ENCODE peak calls at places on chromosomes 4 and X, in four cellular contexts. Y, K, G and B are unnamed samples.

GRCh38 chrX:115260330-115260729 is 26.4 kb upstream of the LRCH2 start:
- DNase-seq in G (no peak), Y (peak), K (no peak), B (no peak)

GRCh38 chr4:146051724-146052396 is 113.2 kb upstream of the ZNF827 start:
- DNase-seq in Y (peak), G (no peak), K (no peak), B (no peak)

GRCh38 chrX:24145340-24146186 is 4.0 kb upstream of the ZFX start:
- DNase-seq in K (peak), Y (peak), G (no peak), B (no peak)

GRCh38 chr4:101123231-101123630 is 224.1 kb downstream of the PPP3CA start:
- DNase-seq in G (no peak), Y (no peak), K (no peak), B (no peak)

GRCh38 chr4:85499573-85499972 is 24.6 kb downstream of the ARHGAP24 start:
- DNase-seq in G (no peak), Y (no peak), K (no peak), B (no peak)

GRCh38 chr4:101761405-101761804 is 29.1 kb upstream of the BANK1 start:
- DNase-seq in G (no peak), Y (no peak), K (no peak), B (no peak)

GRCh38 chr4:124526760-124527159 is 185.8 kb downstream of the ANKRD50 start:
- DNase-seq in Y (peak), K (no peak), G (no peak), B (no peak)

GRCh38 chrX:9862525-9862924 is 76.3 kb downstream of the SHROOM2 start:
- DNase-seq in K (peak), Y (no peak), G (no peak), B (no peak)

GRCh38 chr4:1250527-1250812 is 1.5 kb upstream of the CTBP1 start:
- DNase-seq in Y (no peak), G (no peak), K (no peak), B (no peak)

GRCh38 chrX:44904542-44905115 is 31.6 kb downstream of the KDM6A start:
- DNase-seq in Y (no peak), G (no peak), K (no peak), B (no peak)

GRCh38 chr4:141971854-141972253 is 335.5 kb downstream of the IL15 start:
- DNase-seq in Y (no peak), G (no peak), K (no peak), B (no peak)

GRCh38 chr4:55611358-55612059 is 19.5 kb upstream of the PDCL2 start:
- DNase-seq in K (no peak), G (no peak), Y (no peak), B (no peak)

GRCh38 chr4:164212714-164213113 is 541.2 kb upstream of the SMIM31 start:
- DNase-seq in K (no peak), Y (no peak), G (no peak), B (no peak)

GRCh38 chr4:76435689-76436176 is 704 bp downstream of the SHROOM3 start:
- DNase-seq in Y (no peak), G (no peak), K (no peak), B (no peak)

GRCh38 chr4:60805500-60806313 is 394.4 kb upstream of the ADGRL3 start:
- DNase-seq in K (peak), G (peak), Y (peak), B (peak)

GRCh38 chr4:57490520-57490919 is 380.3 kb upstream of the IGFBP7 start:
- DNase-seq in G (no peak), Y (no peak), K (peak), B (no peak)

GRCh38 chr4:140595065-140595464 is 26.3 kb upstream of the UCP1 start:
- DNase-seq in G (peak), K (peak), Y (peak), B (peak)
- TF ChIP-seq CTCF in G (peak), K (peak), Y (peak), B (peak)

GRCh38 chr4:73855406-73855805 is 2.3 kb downstream of the PF4V1 start:
- DNase-seq in Y (no peak), K (no peak), G (no peak), B (no peak)

GRCh38 chr4:73851293-73851692 is 1.8 kb upstream of the PF4V1 start:
- DNase-seq in K (no peak), G (no peak), Y (no peak), B (no peak)

GRCh38 chr4:73853718-73854473 is 800 bp downstream of the PF4V1 start:
- DNase-seq in Y (no peak), K (no peak), G (no peak), B (no peak)

GRCh38 chr4:73852771-73853170 is 325 bp upstream of the PF4V1 start:
- DNase-seq in G (no peak), Y (no peak), K (no peak), B (no peak)

GRCh38 chr4:73853246-73853704 is at the start of gene PF4V1:
- DNase-seq in K (no peak), G (no peak), Y (no peak), B (no peak)
- TF ChIP-seq CTCF in K (no peak), G (no peak), Y (no peak), B (no peak)

DNA sequence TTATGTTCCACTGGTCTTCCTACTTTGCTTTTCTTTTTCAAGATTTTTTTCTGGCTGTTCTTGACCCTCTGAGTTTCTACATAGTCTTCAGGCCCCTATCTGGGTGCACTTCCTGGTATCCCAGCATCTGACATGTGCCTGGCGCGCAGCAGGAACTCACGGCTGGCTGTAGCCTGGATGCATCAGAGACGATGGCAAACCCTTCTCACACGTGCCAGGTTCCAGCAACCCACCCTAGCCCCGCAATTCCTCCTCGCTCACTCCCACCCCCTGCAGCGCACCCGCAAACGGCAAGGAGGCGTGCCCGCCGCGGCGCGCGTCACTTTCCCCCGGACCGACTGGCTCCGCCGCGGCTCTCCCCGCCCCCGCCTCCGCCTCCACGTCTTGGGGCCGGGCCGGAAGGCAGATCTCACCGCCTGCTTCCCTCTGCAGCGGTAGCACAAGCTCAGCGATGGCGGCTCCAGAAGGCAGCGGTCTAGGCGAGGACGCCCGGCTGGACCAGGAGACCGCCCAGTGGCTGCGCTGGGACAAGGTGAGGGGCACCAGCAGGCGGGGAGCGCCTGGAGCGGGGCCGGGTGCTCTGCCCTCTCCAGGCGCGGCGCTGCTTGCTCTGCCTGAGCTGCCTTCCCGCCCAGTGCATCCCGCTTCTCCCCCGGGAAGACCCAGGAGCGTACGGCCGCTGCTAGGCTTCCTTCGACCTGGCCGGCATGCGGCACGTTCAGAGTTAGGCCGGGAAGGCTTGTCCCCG is at the start of gene PGM2:
- DNase-seq in G (peak), Y (peak), K (peak), B (peak)
- TF ChIP-seq CTCF in G (peak), Y (peak), K (no peak), B (no peak)

GRCh38 chr4:81617569-81617968 is 145.9 kb upstream of the RASGEF1B start:
- DNase-seq in K (no peak), Y (no peak), G (no peak), B (no peak)
- TF ChIP-seq CTCF in K (no peak), Y (no peak), G (no peak), B (no peak)

DNA sequence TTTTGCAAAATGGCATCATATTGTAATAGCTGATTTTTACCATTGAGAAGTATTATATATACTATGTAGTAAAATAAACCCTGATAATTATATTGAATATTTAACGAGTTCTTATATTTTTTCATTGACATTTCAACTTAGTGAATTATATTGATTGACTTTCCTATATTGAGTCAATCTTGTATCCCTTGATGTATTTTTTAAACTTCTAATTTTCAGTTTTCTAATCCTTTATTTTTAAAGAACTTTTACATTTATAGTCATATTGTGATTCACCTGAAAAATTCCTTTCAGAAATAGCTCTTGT is 54.4 kb downstream of the CXCL1 start:
- DNase-seq in K (no peak), G (no peak), Y (no peak), B (no peak)
- TF ChIP-seq CTCF in K (no peak), G (no peak), Y (no peak), B (no peak)

DNA sequence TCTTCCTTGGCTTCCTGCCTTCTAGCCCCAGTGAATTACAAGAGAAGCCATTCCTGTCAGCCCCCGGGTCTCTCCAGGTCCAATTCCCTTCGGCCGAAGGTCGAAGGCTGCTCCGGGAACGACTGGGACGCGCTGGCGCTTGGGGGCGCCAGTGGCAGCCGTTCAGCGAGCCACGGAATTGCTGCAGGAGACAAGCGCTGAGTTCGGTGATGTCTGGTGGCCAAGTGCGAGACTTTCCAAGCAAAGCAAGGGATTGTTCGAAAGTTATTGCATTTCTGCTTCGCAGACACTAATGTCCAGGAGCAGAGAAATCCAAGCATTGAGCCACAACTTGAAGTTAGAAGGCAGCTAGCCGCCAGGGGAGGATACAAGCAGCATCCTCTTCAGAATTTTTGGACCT is 1.1 kb upstream of the DKK2 start:
- DNase-seq in K (no peak), Y (peak), G (no peak), B (no peak)
- TF ChIP-seq CTCF in K (no peak), Y (peak), G (peak), B (peak)

GRCh38 chr4:22957774-22958173 is 265.0 kb downstream of the GBA3 start:
- DNase-seq in Y (no peak), K (no peak), G (no peak), B (no peak)

GRCh38 chr4:22959483-22959882 is 266.7 kb downstream of the GBA3 start:
- DNase-seq in K (no peak), G (no peak), Y (no peak), B (no peak)

GRCh38 chr4:22962186-22962786 is 269.5 kb downstream of the GBA3 start:
- DNase-seq in K (peak), G (peak), Y (peak), B (no peak)
- TF ChIP-seq CTCF in K (peak), G (peak), Y (peak), B (no peak)